ENCODE peak calls at places on chromosomes 6 and 20, in nine cellular contexts. Z is fibroblast of mammary gland, F is adrenal gland, G is A549, X is cardiac muscle cell, U is ovary, J is spleen, K is lung, R is transverse colon. I is an unnamed sample.

GRCh38 chr6:7996538-7997225 is 67.5 kb downstream of the BLOC1S5 start:
- DNase-seq in Z (peak), F (no peak), G (no peak), X (no peak), U (no peak), J (no peak), K (no peak), R (no peak), I (no peak)

GRCh38 chr6:151814614-151815013 is 7.1 kb downstream of the ESR1 start:
- DNase-seq in Z (no peak), F (no peak), G (no peak), X (no peak), U (no peak), J (no peak), K (no peak), R (no peak), I (no peak)

GRCh38 chr6:150293423-150294280 is 75.2 kb upstream of the IYD start:
- DNase-seq in Z (peak), F (no peak), G (no peak), X (no peak), U (no peak), J (no peak), K (no peak), R (no peak), I (peak)

GRCh38 chr6:43629505-43630300 is 639 bp upstream of the GTPBP2 start:
- DNase-seq in Z (peak), F (peak), G (peak), X (peak), U (peak), J (peak), K (peak), R (peak), I (peak)

GRCh38 chr6:142903806-142904205 is 41.2 kb downstream of the HIVEP2 start:
- DNase-seq in Z (peak), F (no peak), G (no peak), X (no peak), U (no peak), J (no peak), K (no peak), R (no peak), I (no peak)

GRCh38 chr20:54355631-54356280 is 119.6 kb upstream of the DOK5 start:
- DNase-seq in Z (peak), F (no peak), G (no peak), X (no peak), U (no peak), J (no peak), K (no peak), R (no peak), I (no peak)

GRCh38 chr6:101203664-101204063 is 189.8 kb upstream of the GRIK2 start:
- DNase-seq in Z (no peak), F (no peak), G (no peak), X (peak), U (no peak), J (no peak), K (no peak), R (no peak), I (no peak)

GRCh38 chr6:99348823-99349619 is 453 bp downstream of the FAXC start:
- DNase-seq in Z (no peak), F (no peak), G (no peak), X (peak), U (no peak), J (no peak), K (no peak), R (no peak), I (no peak)

GRCh38 chr6:56860466-56860865 is 94.4 kb upstream of the BEND6 start:
- DNase-seq in Z (peak), F (no peak), G (no peak), X (no peak), U (no peak), J (no peak), K (no peak), R (peak), I (no peak)

GRCh38 chr6:108001696-108002231 is 43.8 kb upstream of the SEC63 start:
- DNase-seq in Z (no peak), F (no peak), G (no peak), X (no peak), U (no peak), J (no peak), K (no peak), R (no peak), I (no peak)

GRCh38 chr6:149043476-149044130 is 273.9 kb upstream of the TAB2 start:
- DNase-seq in Z (peak), F (no peak), G (peak), X (no peak), U (no peak), J (no peak), K (no peak), R (no peak), I (no peak)

GRCh38 chr6:157990321-157991066 is 8.8 kb downstream of the SYNJ2 start:
- DNase-seq in Z (peak), F (no peak), G (no peak), X (no peak), U (no peak), J (peak), K (no peak), R (no peak), I (no peak)

GRCh38 chr6:39102024-39102820 is 12.8 kb downstream of the SAYSD1 start:
- DNase-seq in Z (peak), F (no peak), G (no peak), X (peak), U (no peak), J (no peak), K (no peak), R (no peak), I (no peak)

GRCh38 chr6:34157236-34157830 is 11.4 kb upstream of the GRM4 start:
- DNase-seq in Z (no peak), F (no peak), G (no peak), X (no peak), U (no peak), J (peak), K (no peak), R (no peak), I (no peak)

GRCh38 chr6:138297761-138298298 is 79.5 kb upstream of the PBOV1 start:
- DNase-seq in Z (peak), F (no peak), G (no peak), X (no peak), U (no peak), J (no peak), K (no peak), R (no peak), I (no peak)

GRCh38 chr20:17631576-17632319 is 50.3 kb downstream of the RRBP1 start:
- DNase-seq in Z (no peak), F (no peak), G (no peak), X (no peak), U (no peak), J (peak), K (no peak), R (peak), I (no peak)

GRCh38 chr6:124466949-124467348 is 495.3 kb upstream of the RNF217 start:
- DNase-seq in Z (no peak), F (no peak), G (no peak), X (no peak), U (no peak), J (no peak), K (no peak), R (no peak), I (no peak)

GRCh38 chr20:23047001-23047737 is 2.3 kb downstream of the THBD start:
- DNase-seq in Z (no peak), F (peak), G (no peak), X (no peak), U (no peak), J (no peak), K (no peak), R (no peak), I (no peak)

GRCh38 chr6:29631860-29632731 is 887 bp downstream of the GABBR1 start:
- DNase-seq in Z (peak), F (peak), G (peak), X (peak), U (peak), J (peak), K (peak), R (peak), I (no peak)
- H3K4me3 ChIP-seq in Z (peak), F (peak), G (peak), X (peak), U (peak), J (peak), K (peak), R (peak), I (peak)

GRCh38 chr6:141635621-141636020 is 497.1 kb upstream of the GJE1 start:
- DNase-seq in Z (no peak), F (no peak), G (no peak), X (no peak), U (no peak), J (no peak), K (no peak), R (no peak), I (no peak)

GRCh38 chr6:141641951-141642350 is 490.8 kb upstream of the GJE1 start:
- DNase-seq in Z (no peak), F (no peak), G (no peak), X (no peak), U (no peak), J (no peak), K (no peak), R (no peak), I (no peak)

GRCh38 chr6:141641406-141641805 is 491.3 kb upstream of the GJE1 start:
- DNase-seq in Z (no peak), F (no peak), G (no peak), X (no peak), U (no peak), J (no peak), K (no peak), R (no peak), I (no peak)
- TF ChIP-seq CTCF in Z (no peak), F (no peak), G (no peak), X (no peak), U (no peak), J (no peak), K (no peak), R (no peak), I (no peak)

DNA sequence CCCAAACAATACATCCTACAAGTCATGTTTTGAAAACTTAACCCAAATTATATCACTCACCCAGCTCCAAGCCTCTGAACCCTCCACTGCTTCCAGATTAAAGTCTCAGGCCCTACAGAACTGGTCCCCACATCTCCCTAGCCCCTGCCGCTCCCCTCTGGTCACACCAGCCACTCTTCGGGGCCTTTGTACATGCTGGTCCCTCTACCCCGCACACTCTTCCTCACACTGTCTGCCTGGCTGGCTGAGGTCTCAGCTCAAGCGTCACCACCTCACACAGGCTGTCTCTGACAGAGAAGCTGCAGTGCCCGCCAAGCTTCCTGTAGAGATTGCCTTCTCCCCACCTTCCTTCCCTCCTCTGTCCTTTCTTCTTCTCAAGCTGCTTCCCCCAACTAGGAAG is 192.4 kb downstream of the PREX1 start:
- DNase-seq in Z (no peak), F (no peak), G (no peak), X (no peak), U (no peak), J (peak), K (no peak), R (no peak), I (no peak)
- H3K4me3 ChIP-seq in Z (no peak), F (no peak), G (no peak), X (no peak), U (no peak), J (no peak), K (no peak), R (no peak), I (no peak)

GRCh38 chr20:4154958-4155411 is 139.6 kb upstream of the RNF24 start:
- DNase-seq in Z (no peak), F (no peak), G (peak), X (no peak), U (no peak), J (peak), K (no peak), R (peak), I (no peak)
- TF ChIP-seq CTCF in Z (no peak), F (no peak), G (no peak), X (no peak), U (no peak), J (no peak), K (no peak), R (no peak), I (no peak)

DNA sequence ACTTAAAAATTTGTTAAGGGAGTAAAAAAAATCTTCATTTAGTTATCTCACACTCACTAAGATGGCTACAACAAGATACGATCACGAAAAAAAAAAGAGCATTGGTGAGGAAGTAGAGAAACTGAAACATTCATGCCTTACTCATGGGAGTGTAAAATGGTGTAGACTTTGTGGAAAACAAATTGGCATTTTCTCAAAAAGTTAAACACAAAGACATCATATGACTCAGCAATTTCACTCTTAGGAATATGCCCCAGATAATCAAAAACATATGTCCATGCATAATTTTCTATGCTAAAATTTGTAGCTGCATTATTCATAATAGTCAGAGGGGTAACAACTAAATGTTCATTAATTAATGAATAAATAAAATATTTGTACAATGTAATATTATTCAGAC is 120.9 kb upstream of the IRAK1BP1 start:
- DNase-seq in Z (peak), F (no peak), G (no peak), X (no peak), U (no peak), J (no peak), K (no peak), R (no peak), I (no peak)
- H3K4me3 ChIP-seq in Z (no peak), F (no peak), G (no peak), X (no peak), U (no peak), J (no peak), K (no peak), R (no peak), I (no peak)

GRCh38 chr6:134065706-134066105 is 13.3 kb upstream of the SLC2A12 start:
- DNase-seq in Z (peak), F (no peak), G (no peak), X (peak), U (no peak), J (no peak), K (no peak), R (no peak), I (no peak)
- TF ChIP-seq CTCF in Z (peak), F (no peak), G (peak), X (peak), U (no peak), J (peak), K (no peak), R (peak), I (peak)

DNA sequence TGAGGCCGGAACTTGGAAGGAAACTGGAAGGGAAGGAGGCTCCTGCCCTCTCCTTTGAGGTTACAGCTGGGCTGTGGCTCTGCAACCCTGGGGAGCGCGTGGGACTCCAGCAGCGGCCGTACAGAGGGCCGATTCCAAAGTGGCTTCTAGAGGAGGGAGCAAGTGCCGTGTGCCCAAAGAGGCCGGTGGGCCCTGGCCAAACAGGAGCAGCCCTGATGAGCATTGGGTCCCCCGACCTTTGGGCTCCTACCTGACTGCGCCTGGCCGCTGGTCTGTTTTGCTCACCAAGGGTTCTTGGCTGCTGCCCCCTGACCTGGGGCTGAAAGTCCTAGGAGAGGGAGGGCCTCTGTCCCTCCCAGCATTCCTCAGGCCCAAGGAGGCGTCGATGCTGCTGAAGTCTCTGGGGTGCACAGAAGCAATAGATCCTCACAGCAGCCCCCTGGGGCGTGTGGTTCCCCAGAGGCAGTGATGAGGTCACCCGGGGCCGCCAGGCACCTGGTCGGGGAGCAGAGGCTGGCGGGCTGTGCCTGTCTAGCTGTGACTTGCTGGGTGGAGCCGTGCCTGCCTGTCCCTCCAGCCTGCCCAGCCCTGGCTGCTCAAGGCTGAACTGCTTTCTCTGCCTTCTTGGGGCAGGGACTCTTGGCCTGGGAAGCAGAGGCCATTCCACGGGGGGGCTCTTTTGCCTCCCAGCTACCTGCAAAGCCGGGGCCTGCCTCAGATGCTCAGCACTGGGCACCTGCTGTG is 9.8 kb downstream of the RBM38 start:
- DNase-seq in Z (no peak), F (no peak), G (no peak), X (no peak), U (no peak), J (peak), K (no peak), R (no peak), I (no peak)
- H3K4me3 ChIP-seq in Z (no peak), F (no peak), G (no peak), X (no peak), U (no peak), J (peak), K (no peak), R (no peak), I (no peak)

DNA sequence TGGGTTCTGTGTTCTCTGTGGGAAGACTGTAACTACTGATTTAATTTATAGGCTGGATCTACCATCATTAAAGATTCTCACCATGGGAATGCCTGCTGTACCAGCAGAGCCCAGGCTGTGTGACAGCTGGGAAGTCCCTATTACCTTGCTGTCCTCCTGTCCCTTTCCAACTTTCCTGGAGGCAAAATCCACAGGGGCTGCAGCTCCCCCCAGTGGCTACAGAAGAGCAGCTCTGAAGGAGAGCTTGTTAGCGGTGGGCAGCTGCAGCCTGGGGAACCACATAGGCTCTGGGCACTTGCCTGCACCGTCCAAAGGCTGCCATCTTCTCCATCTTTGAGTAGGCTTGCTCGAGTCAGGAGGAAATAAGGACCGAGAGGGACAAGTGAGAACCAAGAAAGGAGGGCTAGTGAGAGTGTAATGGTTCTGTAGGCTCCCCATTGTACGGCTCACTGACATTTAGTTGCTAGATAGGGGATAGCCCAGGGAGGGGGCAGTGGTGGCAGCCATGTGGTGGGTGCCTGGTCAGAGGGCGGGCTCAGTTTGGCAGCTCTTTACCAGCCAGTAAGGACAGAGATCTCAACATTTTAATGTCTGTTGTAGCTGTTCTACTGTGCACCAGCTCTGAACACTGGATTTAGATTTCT is 155.1 kb upstream of the MLIP start:
- DNase-seq in Z (peak), F (peak), G (peak), X (peak), U (peak), J (peak), K (peak), R (peak), I (no peak)
- TF ChIP-seq CTCF in Z (peak), F (peak), G (peak), X (peak), U (peak), J (peak), K (peak), R (peak), I (peak)

GRCh38 chr20:25299801-25300200 is 51.9 kb downstream of the PYGB start:
- DNase-seq in Z (peak), F (no peak), G (no peak), X (no peak), U (no peak), J (no peak), K (no peak), R (peak), I (no peak)

GRCh38 chr20:25294459-25295385 is 46.8 kb downstream of the PYGB start:
- DNase-seq in Z (peak), F (peak), G (peak), X (peak), U (peak), J (peak), K (no peak), R (peak), I (no peak)

GRCh38 chr20:25296094-25297093 is 48.5 kb downstream of the PYGB start:
- DNase-seq in Z (peak), F (no peak), G (peak), X (peak), U (no peak), J (peak), K (no peak), R (peak), I (no peak)

GRCh38 chr20:25295386-25296093 is 47.7 kb downstream of the PYGB start:
- DNase-seq in Z (no peak), F (peak), G (no peak), X (peak), U (no peak), J (no peak), K (no peak), R (peak), I (no peak)

DNA sequence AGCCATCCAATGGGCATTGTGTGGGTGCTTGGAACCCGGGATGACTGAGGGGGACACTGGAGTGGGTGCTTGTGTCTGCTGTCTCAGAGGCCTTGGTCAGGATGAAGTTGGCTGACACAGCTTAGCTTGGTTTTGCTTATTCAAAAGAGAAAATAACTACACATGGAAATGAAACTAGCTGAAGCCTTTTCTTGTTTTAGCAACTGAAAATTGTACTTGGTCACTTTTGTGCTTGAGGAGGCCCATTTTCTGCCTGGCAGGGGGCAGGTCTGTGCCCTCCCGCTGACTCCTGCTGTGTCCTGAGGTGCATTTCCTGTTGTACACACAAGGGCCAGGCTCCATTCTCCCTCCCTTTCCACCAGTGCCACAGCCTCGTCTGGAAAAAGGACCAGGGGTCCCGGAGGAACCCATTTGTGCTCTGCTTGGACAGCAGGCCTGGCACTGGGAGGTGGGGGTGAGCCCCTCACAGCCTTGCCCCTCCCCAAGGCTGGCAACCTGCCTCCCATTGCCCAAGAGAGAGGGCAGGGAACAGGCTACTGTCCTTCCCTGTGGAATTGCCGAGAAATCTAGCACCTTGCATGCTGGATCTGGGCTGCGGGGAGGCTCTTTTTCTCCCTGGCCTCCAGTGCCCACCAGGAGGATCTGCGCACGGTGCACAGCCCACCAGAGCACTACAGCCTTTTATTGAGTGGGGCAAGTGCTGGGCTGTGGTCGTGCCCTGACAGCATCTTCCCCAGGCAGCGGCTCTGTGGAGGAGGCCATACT is 49.4 kb downstream of the PYGB start:
- DNase-seq in Z (no peak), F (no peak), G (no peak), X (no peak), U (no peak), J (no peak), K (no peak), R (peak), I (no peak)
- H3K4me3 ChIP-seq in Z (no peak), F (no peak), G (no peak), X (no peak), U (no peak), J (no peak), K (no peak), R (no peak), I (no peak)

I was measured in epithelial cell of proximal tubule.